ENCODE peak calls at places on chromosomes 5 and 9, in ten cellular contexts. O, M, A, P, T, N, W, G, C and Z are unnamed samples.

GRCh38 chr5:179233909-179234562 is 111.2 kb downstream of the ADAMTS2 start:
- DNase-seq in M (no peak), C (no peak), N (no peak), A (no peak), G (no peak), T (no peak), O (no peak), P (no peak), W (no peak), Z (no peak)

GRCh38 chr9:82418334-82418733 is 429.8 kb downstream of the SPATA31D1 start:
- DNase-seq in M (no peak), G (no peak), W (no peak), P (no peak), O (no peak), T (no peak), N (no peak), C (no peak), A (no peak), Z (no peak)

GRCh38 chr9:77498891-77499290 is 149.2 kb downstream of the GNA14 start:
- DNase-seq in W (no peak), M (no peak), T (no peak), A (no peak), G (no peak), N (no peak), C (no peak), P (no peak), O (no peak), Z (no peak)

GRCh38 chr9:125854553-125855275 is 107.5 kb downstream of the PBX3 start:
- DNase-seq in G (no peak), M (no peak), A (no peak), P (no peak), C (no peak), W (no peak), N (no peak), O (no peak), T (no peak), Z (peak)

GRCh38 chr5:31364881-31365636 is 166.8 kb downstream of the DROSHA start:
- DNase-seq in M (no peak), N (no peak), G (no peak), T (no peak), W (no peak), O (no peak), P (no peak), A (no peak), C (no peak), Z (no peak)

GRCh38 chr9:18710089-18710488 is 236.1 kb downstream of the ADAMTSL1 start:
- DNase-seq in O (no peak), C (no peak), A (no peak), W (no peak), P (no peak), G (no peak), N (no peak), M (no peak), T (no peak), Z (no peak)

GRCh38 chr9:33942471-33943083 is 106.1 kb downstream of the UBAP2 start:
- DNase-seq in N (no peak), A (no peak), T (no peak), O (no peak), P (no peak), G (no peak), M (no peak), C (no peak), W (peak), Z (no peak)

GRCh38 chr5:151214614-151215545 is 9.0 kb downstream of the CCDC69 start:
- DNase-seq in O (no peak), T (no peak), G (peak), C (peak), A (no peak), M (peak), W (no peak), P (peak), N (no peak), Z (peak)

GRCh38 chr5:71529682-71530081 is 57.5 kb upstream of the MCCC2 start:
- DNase-seq in O (no peak), P (no peak), C (no peak), T (no peak), A (no peak), W (no peak), M (no peak), N (no peak), G (no peak), Z (no peak)

GRCh38 chr9:2356391-2356790 is 265.2 kb upstream of the VLDLR start:
- DNase-seq in T (no peak), G (no peak), O (no peak), P (no peak), A (no peak), C (no peak), W (no peak), N (no peak), M (no peak), Z (no peak)

GRCh38 chr9:115733318-115733717 is 420.3 kb upstream of the PAPPA start:
- DNase-seq in P (no peak), G (no peak), M (no peak), C (no peak), O (no peak), T (no peak), N (no peak), W (no peak), A (no peak), Z (no peak)

GRCh38 chr5:122175852-122176251 is 46.5 kb downstream of the ZNF474 start:
- DNase-seq in G (no peak), A (no peak), T (no peak), W (no peak), C (no peak), P (no peak), M (no peak), N (no peak), O (no peak), Z (no peak)

GRCh38 chr5:62152394-62153123 is 153.4 kb upstream of the KIF2A start:
- DNase-seq in A (no peak), C (no peak), O (no peak), T (no peak), M (no peak), G (no peak), W (no peak), P (no peak), N (no peak), Z (no peak)

GRCh38 chr9:124834586-124834985 is 18.7 kb upstream of the WDR38 start:
- DNase-seq in N (no peak), P (no peak), M (no peak), C (no peak), W (no peak), O (peak), A (no peak), T (peak), G (no peak), Z (no peak)

GRCh38 chr5:80414113-80414512 is 6.2 kb downstream of the ZFYVE16 start:
- DNase-seq in G (no peak), W (no peak), P (no peak), M (no peak), N (no peak), C (no peak), T (no peak), O (no peak), A (no peak), Z (no peak)

GRCh38 chr9:104882574-104882973 is 45.4 kb downstream of the ABCA1 start:
- DNase-seq in C (no peak), W (no peak), O (no peak), G (no peak), A (no peak), P (no peak), M (no peak), T (no peak), N (no peak), Z (no peak)

GRCh38 chr5:40224421-40224820 is 455.3 kb upstream of the PTGER4 start:
- DNase-seq in C (no peak), G (no peak), A (no peak), O (no peak), M (no peak), P (no peak), T (no peak), N (no peak), W (no peak), Z (no peak)

GRCh38 chr5:167861134-167861930 is 430.1 kb upstream of the WWC1 start:
- DNase-seq in T (no peak), N (no peak), O (no peak), W (no peak), P (no peak), C (no peak), A (no peak), M (no peak), G (no peak), Z (peak)

GRCh38 chr5:93243481-93243880 is 337.5 kb downstream of the NR2F1-AS1 start:
- DNase-seq in A (no peak), P (no peak), C (no peak), O (no peak), M (no peak), N (no peak), G (no peak), W (no peak), T (no peak), Z (no peak)

GRCh38 chr5:149348463-149348862 is 3.2 kb downstream of the GRPEL2 start:
- DNase-seq in G (no peak), O (no peak), A (no peak), C (no peak), N (no peak), W (no peak), P (no peak), T (no peak), M (no peak), Z (no peak)

GRCh38 chr5:41788800-41789395 is 81.3 kb downstream of the OXCT1 start:
- DNase-seq in W (no peak), P (no peak), M (no peak), G (no peak), C (no peak), T (no peak), A (no peak), O (no peak), N (no peak), Z (no peak)

GRCh38 chr5:69238760-69239251 is 4.1 kb downstream of the CDK7 start:
- DNase-seq in M (no peak), W (peak), A (no peak), O (peak), N (no peak), P (no peak), C (no peak), G (no peak), T (no peak), Z (no peak)

GRCh38 chr5:159120446-159120845 is 20.7 kb upstream of the EBF1 start:
- DNase-seq in N (no peak), P (no peak), G (no peak), T (no peak), A (no peak), O (no peak), C (no peak), W (no peak), M (no peak), Z (no peak)

GRCh38 chr5:73564644-73565165 is 734 bp downstream of the ANKRA2 start:
- DNase-seq in A (no peak), T (peak), W (no peak), N (no peak), M (peak), P (no peak), C (no peak), O (no peak), G (no peak), Z (peak)

GRCh38 chr9:36402536-36402935 is 2.5 kb upstream of the RNF38 start:
- DNase-seq in M (no peak), W (no peak), C (no peak), T (no peak), O (no peak), N (no peak), A (no peak), P (no peak), G (no peak), Z (no peak)

GRCh38 chr9:125446581-125447094 is 185.0 kb downstream of the GAPVD1 start:
- DNase-seq in T (no peak), P (peak), C (no peak), M (no peak), G (peak), O (no peak), N (no peak), A (no peak), W (no peak), Z (no peak)

GRCh38 chr9:114004221-114004716 is 73.8 kb downstream of the AMBP start:
- DNase-seq in A (peak), W (no peak), N (peak), M (peak), O (no peak), C (peak), T (no peak), G (no peak), P (no peak), Z (no peak)

GRCh38 chr5:11524188-11524587 is 380.1 kb downstream of the CTNND2 start:
- DNase-seq in W (no peak), C (no peak), T (no peak), P (no peak), N (no peak), M (no peak), G (no peak), A (no peak), O (no peak), Z (no peak)

GRCh38 chr9:97572196-97572891 is 60.8 kb downstream of the TSTD2 start:
- DNase-seq in P (no peak), N (no peak), C (peak), W (no peak), T (no peak), A (no peak), O (no peak), M (peak), G (no peak), Z (no peak)

GRCh38 chr9:130884542-130885421 is 11.8 kb downstream of the QRFP start:
- DNase-seq in G (no peak), P (no peak), O (no peak), A (no peak), M (peak), N (no peak), C (no peak), W (no peak), T (no peak), Z (no peak)

GRCh38 chr5:15483348-15484090 is 16.5 kb upstream of the FBXL7 start:
- DNase-seq in W (no peak), P (no peak), M (no peak), O (no peak), N (no peak), G (no peak), A (no peak), T (no peak), C (no peak), Z (no peak)

GRCh38 chr5:84242286-84242685 is 142.4 kb downstream of the EDIL3 start:
- DNase-seq in O (no peak), G (no peak), M (no peak), N (no peak), A (no peak), C (no peak), T (no peak), W (no peak), P (no peak), Z (no peak)

GRCh38 chr9:137919095-137919465 is 41.5 kb downstream of the CACNA1B start:
- DNase-seq in T (no peak), M (no peak), O (no peak), C (no peak), G (no peak), W (no peak), P (no peak), A (no peak), N (no peak), Z (no peak)

GRCh38 chr9:137919649-137920101 is 42.1 kb downstream of the CACNA1B start:
- DNase-seq in A (no peak), O (no peak), M (no peak), C (no peak), N (no peak), P (no peak), T (no peak), G (no peak), W (no peak), Z (no peak)

GRCh38 chr9:137920753-137921152 is 43.2 kb downstream of the CACNA1B start:
- DNase-seq in A (no peak), G (no peak), M (no peak), W (no peak), C (no peak), N (no peak), O (no peak), T (no peak), P (no peak), Z (no peak)

GRCh38 chr9:137924169-137924568 is 46.6 kb downstream of the CACNA1B start:
- DNase-seq in P (no peak), W (no peak), M (no peak), T (no peak), A (no peak), O (no peak), N (no peak), G (no peak), C (no peak), Z (no peak)

GRCh38 chr9:137924761-137925369 is 47.3 kb downstream of the CACNA1B start:
- DNase-seq in O (no peak), P (no peak), N (no peak), A (no peak), W (no peak), M (no peak), C (no peak), G (no peak), T (no peak), Z (no peak)
- TF ChIP-seq POLR2A in O (no peak), P (no peak), N (no peak), A (no peak), W (no peak), M (no peak), C (no peak), G (no peak), T (no peak), Z (no peak)

GRCh38 chr5:172420215-172420934 is 34.0 kb downstream of the SH3PXD2B start:
- DNase-seq in O (peak), C (peak), W (peak), M (peak), A (peak), N (peak), G (no peak), T (peak), P (no peak), Z (no peak)
- TF ChIP-seq POLR2A in O (no peak), C (no peak), W (no peak), M (peak), A (peak), N (peak), G (no peak), T (no peak), P (peak), Z (no peak)

DNA sequence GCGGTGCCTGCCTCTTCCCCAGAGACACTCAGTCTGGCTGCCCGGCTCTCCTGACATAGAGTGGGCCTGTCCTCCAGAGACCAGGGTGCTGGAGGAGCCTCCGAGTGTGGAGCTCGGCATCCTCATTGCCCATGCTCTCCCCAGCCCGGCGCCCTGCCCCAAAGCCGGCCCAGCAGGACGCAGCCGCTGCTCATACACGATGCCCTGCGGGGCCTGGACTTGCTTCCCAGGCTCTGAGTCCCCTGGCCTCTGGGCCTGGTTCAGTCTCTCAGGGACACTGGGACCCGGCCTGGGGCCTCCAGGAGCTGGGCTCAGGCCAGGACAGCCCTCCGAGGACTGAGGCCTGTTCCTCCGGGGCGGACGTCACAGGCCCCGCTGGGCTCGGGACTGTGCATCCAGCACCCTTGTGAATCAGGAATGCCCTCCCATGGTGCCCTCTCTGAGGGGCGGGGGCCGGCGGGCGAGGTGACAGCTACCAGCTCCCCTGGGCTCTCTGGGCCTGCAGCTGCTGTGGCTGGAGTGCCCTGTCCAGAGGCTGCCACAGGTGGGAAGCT is 23.2 kb downstream of the TPPP start:
- DNase-seq in G (no peak), N (no peak), M (no peak), W (no peak), T (no peak), O (no peak), C (no peak), A (no peak), P (no peak), Z (no peak)
- TF ChIP-seq POLR2A in G (no peak), N (no peak), M (no peak), W (no peak), T (no peak), O (no peak), C (no peak), A (no peak), P (no peak), Z (no peak)

GRCh38 chr9:128409998-128410397 is 10.7 kb upstream of the CERCAM start:
- DNase-seq in A (no peak), C (no peak), P (no peak), N (no peak), O (no peak), W (no peak), G (no peak), T (peak), M (no peak), Z (peak)

GRCh38 chr9:128409450-128409849 is 11.2 kb upstream of the CERCAM start:
- DNase-seq in G (no peak), W (no peak), O (no peak), T (no peak), A (no peak), P (no peak), C (no peak), M (no peak), N (no peak), Z (no peak)

GRCh38 chr9:128411373-128412119 is 9.1 kb upstream of the CERCAM start:
- DNase-seq in C (no peak), M (no peak), W (no peak), N (no peak), G (no peak), O (no peak), T (no peak), A (no peak), P (no peak), Z (no peak)

GRCh38 chr9:128414461-128414860 is 6.2 kb upstream of the CERCAM start:
- DNase-seq in M (no peak), T (no peak), A (no peak), O (no peak), C (no peak), W (peak), N (no peak), P (no peak), G (no peak), Z (no peak)

GRCh38 chr9:128412120-128412790 is 8.4 kb upstream of the CERCAM start:
- DNase-seq in C (no peak), N (peak), W (peak), M (peak), P (no peak), A (peak), G (peak), T (peak), O (no peak), Z (peak)
- TF ChIP-seq POLR2A in C (no peak), N (no peak), W (no peak), M (no peak), P (no peak), A (no peak), G (no peak), T (no peak), O (no peak), Z (no peak)

DNA sequence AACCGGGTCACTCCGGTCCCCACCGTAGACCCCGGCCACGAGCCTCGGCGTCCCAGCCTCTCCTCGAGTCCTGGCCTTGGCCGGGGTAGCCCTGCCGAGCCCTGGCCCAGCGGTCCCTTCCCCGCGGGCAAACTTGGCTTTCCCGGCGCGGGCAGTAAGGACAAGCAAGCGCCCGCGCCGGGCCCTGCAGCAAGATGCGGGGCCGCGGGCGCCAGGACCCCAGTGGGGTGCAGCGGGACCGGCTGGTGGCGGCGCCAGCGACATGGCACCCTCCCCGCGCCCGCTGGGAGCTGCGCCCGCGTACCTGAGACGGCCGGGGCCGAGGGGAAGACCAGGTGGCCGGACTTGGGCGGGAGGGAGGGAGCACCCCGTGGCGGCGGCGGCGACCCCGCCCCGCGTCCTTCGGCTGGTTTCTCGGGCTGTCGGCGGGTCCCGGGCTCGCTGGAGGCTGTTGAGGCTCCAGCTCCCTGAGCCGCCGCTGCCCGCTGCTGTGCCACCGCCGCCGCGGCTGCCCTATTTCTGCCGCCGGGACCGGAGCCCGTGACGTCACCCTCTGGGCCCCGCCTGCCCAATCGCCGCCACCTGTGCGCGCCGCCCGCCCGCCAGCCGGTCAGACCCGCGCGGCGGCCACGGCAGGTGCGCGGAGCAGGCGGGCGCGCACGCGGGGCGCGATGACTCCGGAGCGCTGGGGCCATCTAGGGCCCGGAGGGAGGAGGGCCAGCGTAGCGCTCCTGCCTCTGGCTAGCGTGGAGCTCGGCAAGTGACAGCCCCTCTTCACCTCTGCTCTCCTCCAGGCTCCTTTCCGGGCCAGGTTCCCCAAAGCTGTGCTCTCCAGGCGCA is at the start of gene FSTL4:
- DNase-seq in O (no peak), M (peak), G (no peak), W (peak), A (no peak), N (no peak), C (peak), P (no peak), T (no peak), Z (peak)
- TF ChIP-seq POLR2A in O (no peak), M (peak), G (no peak), W (no peak), A (no peak), N (no peak), C (no peak), P (no peak), T (no peak), Z (no peak)

GRCh38 chr5:7850533-7851239 is at the start of gene CFAP90:
- DNase-seq in M (peak), O (no peak), T (no peak), W (no peak), G (no peak), P (no peak), A (no peak), C (peak), N (no peak), Z (peak)
- TF ChIP-seq POLR2A in M (no peak), O (no peak), T (no peak), W (no peak), G (no peak), P (no peak), A (no peak), C (no peak), N (no peak), Z (no peak)